ENCODE peak calls at places on chromosomes 12 and 14, in eight cellular contexts. A is HEK293T, B is anterior cingulate cortex, H is astrocyte, R is hippocampal formation, U is adipocyte, N is C1 segment of cervical spinal cord, D is pancreas. T is an unnamed sample.

GRCh38 chr14:104898870-104899510 is 25.7 kb upstream of the PLD4 start:
- DNase-seq in A (no peak), B (no peak), H (no peak), R (no peak), U (no peak), N (no peak), D (no peak), T (no peak)

GRCh38 chr14:86129426-86129825 is 599.5 kb downstream of the FLRT2 start:
- DNase-seq in A (no peak), B (no peak), H (no peak), R (no peak), U (no peak), N (no peak), D (no peak), T (no peak)

GRCh38 chr12:34392741-34393085 is 370.4 kb downstream of the ALG10 start:
- DNase-seq in A (no peak), B (no peak), H (no peak), R (no peak), U (no peak), N (no peak), D (peak), T (no peak)

GRCh38 chr14:37090026-37090425 is 82.4 kb downstream of the SLC25A21 start:
- DNase-seq in A (no peak), B (no peak), H (peak), R (no peak), U (peak), N (no peak), D (no peak), T (no peak)

GRCh38 chr12:56677680-56678079 is 10.4 kb downstream of the PTGES3 start:
- DNase-seq in A (no peak), B (no peak), H (no peak), R (no peak), U (no peak), N (no peak), D (no peak), T (no peak)

GRCh38 chr12:117832459-117833457 is 136.0 kb downstream of the KSR2 start:
- DNase-seq in A (no peak), B (no peak), H (peak), R (no peak), U (peak), N (no peak), D (no peak), T (peak)

GRCh38 chr14:91059576-91060471 is 617 bp downstream of the RPS6KA5 start:
- DNase-seq in A (peak), B (no peak), H (no peak), R (peak), U (peak), N (peak), D (peak), T (no peak)

GRCh38 chr14:104954746-104955395 is 23.3 kb downstream of the AHNAK2 start:
- DNase-seq in A (no peak), B (no peak), H (no peak), R (no peak), U (no peak), N (no peak), D (peak), T (no peak)

GRCh38 chr12:91272456-91273063 is 89.9 kb upstream of the DCN start:
- DNase-seq in A (no peak), B (no peak), H (no peak), R (no peak), U (no peak), N (no peak), D (no peak), T (peak)

GRCh38 chr12:91882910-91883309 is 262.7 kb downstream of the BTG1 start:
- DNase-seq in A (no peak), B (no peak), H (no peak), R (no peak), U (no peak), N (no peak), D (no peak), T (no peak)

GRCh38 chr12:18139989-18140596 is 50.1 kb upstream of the RERGL start:
- DNase-seq in A (peak), B (no peak), H (no peak), R (peak), U (peak), N (no peak), D (no peak), T (peak)

GRCh38 chr14:84657866-84658385 is 872.0 kb upstream of the FLRT2 start:
- DNase-seq in A (no peak), B (no peak), H (no peak), R (no peak), U (peak), N (no peak), D (no peak), T (no peak)

GRCh38 chr14:96122496-96122895 is 82.1 kb upstream of the BDKRB2 start:
- DNase-seq in A (no peak), B (no peak), H (peak), R (no peak), U (peak), N (no peak), D (no peak), T (peak)

GRCh38 chr12:90970471-90970870 is 15.5 kb upstream of the CCER1 start:
- DNase-seq in A (no peak), B (no peak), H (no peak), R (no peak), U (no peak), N (no peak), D (no peak), T (no peak)

GRCh38 chr14:20996521-20996920 is 2.6 kb upstream of the SLC39A2 start:
- DNase-seq in A (no peak), B (no peak), H (no peak), R (no peak), U (no peak), N (no peak), D (no peak), T (no peak)

GRCh38 chr14:99183716-99184115 is 88.3 kb downstream of the BCL11B start:
- DNase-seq in A (no peak), B (no peak), H (no peak), R (no peak), U (no peak), N (no peak), D (no peak), T (no peak)

GRCh38 chr14:78593949-78594348 is 423.8 kb downstream of the NRXN3 start:
- DNase-seq in A (no peak), B (peak), H (no peak), R (no peak), U (no peak), N (no peak), D (no peak), T (no peak)

GRCh38 chr14:24155100-24155499 is 6.0 kb upstream of the IRF9 start:
- DNase-seq in A (no peak), B (no peak), H (no peak), R (no peak), U (no peak), N (no peak), D (no peak), T (no peak)

GRCh38 chr12:27063250-27063851 is 19.0 kb downstream of the C12orf71 start:
- DNase-seq in A (no peak), B (no peak), H (no peak), R (no peak), U (no peak), N (no peak), D (no peak), T (no peak)

GRCh38 chr14:70213721-70214282 is 25.1 kb upstream of the SLC8A3 start:
- DNase-seq in A (no peak), B (no peak), H (peak), R (no peak), U (no peak), N (no peak), D (no peak), T (no peak)

GRCh38 chr12:13179159-13180074 is 17.1 kb upstream of the EMP1 start:
- DNase-seq in A (peak), B (no peak), H (no peak), R (peak), U (peak), N (no peak), D (peak), T (no peak)

GRCh38 chr14:61558271-61558670 is 137.0 kb upstream of the HIF1A start:
- DNase-seq in A (peak), B (no peak), H (no peak), R (no peak), U (no peak), N (no peak), D (no peak), T (peak)

GRCh38 chr12:64669270-64669842 is 59.1 kb downstream of the RASSF3 start:
- DNase-seq in A (no peak), B (no peak), H (no peak), R (no peak), U (no peak), N (no peak), D (peak), T (no peak)

GRCh38 chr12:109447482-109447881 is 29.6 kb downstream of the KCTD10 start:
- DNase-seq in A (no peak), B (no peak), H (no peak), R (no peak), U (no peak), N (no peak), D (no peak), T (peak)

GRCh38 chr12:131126662-131127173 is 173.0 kb downstream of the ADGRD1 start:
- DNase-seq in A (no peak), B (no peak), H (no peak), R (no peak), U (no peak), N (no peak), D (no peak), T (no peak)

GRCh38 chr12:124322271-124322998 is 27.5 kb downstream of the RFLNA start:
- DNase-seq in A (no peak), B (no peak), H (no peak), R (no peak), U (no peak), N (no peak), D (no peak), T (no peak)

T was measured in iris pigment epithelial cell.